ENCODE peak calls at places on chromosome X, in five cellular contexts. D is IMR-90; N is CD4-positive, alpha-beta T cell; K is astrocyte; M is neuronal stem cell. B is an unnamed sample. For H3K9me3, the result is how much of the 10 kb centered on the place peaks cover.

GRCh38 chrX:117376460-117376859 is 740.1 kb downstream of the KLHL13 start:
- DNase-seq in N (no peak), K (no peak), D (no peak), M (no peak), B (no peak)

GRCh38 chrX:78333521-78333920 is 6.1 kb upstream of the CYSLTR1 start:
- DNase-seq in K (no peak), M (no peak), D (no peak), N (no peak), B (no peak)

GRCh38 chrX:26411045-26411444 is 195.1 kb downstream of the MAGEB5 start:
- DNase-seq in M (no peak), D (no peak), N (no peak), K (no peak), B (no peak)

GRCh38 chrX:72308566-72309296 is 3.0 kb upstream of the CITED1 start:
- DNase-seq in M (peak), D (peak), K (peak), N (no peak), B (peak)

GRCh38 chrX:32673193-32673592 is 538.2 kb downstream of the DMD start:
- DNase-seq in K (no peak), M (no peak), D (peak), N (no peak), B (peak)

GRCh38 chrX:41122664-41123257 is 37.5 kb downstream of the USP9X start:
- DNase-seq in N (no peak), D (no peak), K (no peak), M (no peak), B (no peak)

GRCh38 chrX:65463550-65463949 is 71.0 kb downstream of the LAS1L start:
- DNase-seq in M (peak), K (peak), N (no peak), D (peak), B (peak)

GRCh38 chrX:150683536-150684146 is 9.6 kb upstream of the MTMR1 start:
- DNase-seq in D (peak), M (no peak), N (no peak), K (no peak), B (peak)

GRCh38 chrX:53813663-53814440 is 127.3 kb upstream of the HUWE1 start:
- DNase-seq in M (no peak), N (no peak), K (no peak), D (no peak), B (no peak)

GRCh38 chrX:135985974-135986312 is 708 bp downstream of the SLC9A6 start:
- DNase-seq in D (no peak), K (no peak), N (no peak), M (no peak), B (peak)

GRCh38 chrX:1582686-1583437 is 8.5 kb upstream of the AKAP17A start:
- DNase-seq in D (no peak), K (peak), N (peak), M (no peak), B (no peak)

GRCh38 chrX:50430917-50431316 is 39.7 kb downstream of the DGKK start:
- DNase-seq in D (no peak), K (no peak), M (no peak), N (no peak), B (no peak)

GRCh38 chrX:94204524-94204923 is 530.5 kb downstream of the FAM133A start:
- DNase-seq in K (no peak), N (no peak), D (no peak), M (no peak), B (peak)

GRCh38 chrX:126994011-126994410 is 174.5 kb downstream of the PRR32 start:
- DNase-seq in D (no peak), M (no peak), K (no peak), N (no peak), B (no peak)

GRCh38 chrX:150240643-150240970 is 122.5 kb upstream of the MAMLD1 start:
- DNase-seq in N (no peak), D (no peak), M (no peak), K (no peak), B (no peak)

GRCh38 chrX:48540015-48540350 is 469 bp downstream of the TBC1D25 start:
- DNase-seq in N (peak), D (peak), K (no peak), M (peak), B (no peak)

GRCh38 chrX:10597871-10598270 is 22.5 kb downstream of the MID1 start:
- DNase-seq in D (peak), K (no peak), M (no peak), N (no peak), B (peak)

GRCh38 chrX:48498374-48498809 is 10.4 kb upstream of the PORCN start:
- DNase-seq in D (peak), M (no peak), K (peak), N (no peak), B (no peak)

GRCh38 chrX:1466971-1467561 is 14.4 kb upstream of the ASMTL start:
- DNase-seq in N (no peak), D (no peak), K (no peak), M (no peak), B (no peak)

GRCh38 chrX:95539041-95539440 is 1145.6 kb upstream of the DIAPH2 start:
- DNase-seq in K (no peak), N (no peak), D (no peak), M (peak), B (peak)

GRCh38 chrX:29231800-29232199 is 644.6 kb downstream of the IL1RAPL1 start:
- DNase-seq in D (peak), K (no peak), N (no peak), M (no peak), B (peak)

GRCh38 chrX:15349046-15349445 is 13.7 kb upstream of the PIGA start:
- DNase-seq in N (no peak), K (peak), D (peak), M (peak), B (peak)

GRCh38 chrX:103666202-103667107 is 20.0 kb downstream of the MORF4L2 start:
- DNase-seq in N (no peak), K (no peak), D (peak), M (no peak), B (no peak)

GRCh38 chrX:85592980-85593379 is 213.5 kb upstream of the POF1B start:
- DNase-seq in M (no peak), D (no peak), N (no peak), K (no peak), B (no peak)

GRCh38 chrX:49970699-49971098 is 48.3 kb downstream of the CLCN5 start:
- DNase-seq in D (no peak), K (no peak), M (no peak), N (no peak), B (no peak)

GRCh38 chrX:136659174-136659573 is 11.2 kb downstream of the CD40LG start:
- DNase-seq in K (no peak), N (no peak), M (no peak), D (no peak), B (no peak)

GRCh38 chrX:54921427-54922021 is 900 bp downstream of the TRO start:
- DNase-seq in K (peak), N (peak), M (peak), D (peak), B (no peak)

GRCh38 chrX:152641996-152642395 is 4.3 kb downstream of the GABRQ start:
- DNase-seq in D (peak), K (no peak), N (no peak), M (peak), B (peak)

GRCh38 chrX:102767287-102767686 is 46.7 kb downstream of the GPRASP3 start:
- DNase-seq in D (no peak), M (no peak), N (no peak), K (no peak), B (no peak)

GRCh38 chrX:13764284-13764683 is 29.7 kb downstream of the OFD1 start:
- DNase-seq in D (no peak), N (no peak), M (no peak), K (no peak), B (peak)

GRCh38 chrX:9758239-9758638 is 7.4 kb downstream of the GPR143 start:
- DNase-seq in D (no peak), M (no peak), K (no peak), N (no peak), B (no peak)

GRCh38 chrX:154918060-154918483 is 31.9 kb downstream of the F8A1 start:
- DNase-seq in K (peak), N (peak), D (peak), M (peak), B (peak)

GRCh38 chrX:153580700-153581386 is 18.1 kb downstream of the CCNQ start:
- DNase-seq in K (no peak), D (no peak), N (no peak), M (no peak), B (no peak)

GRCh38 chrX:41655101-41655500 is 33.7 kb upstream of the GPR34 start:
- DNase-seq in N (no peak), D (no peak), M (no peak), K (no peak), B (no peak)

GRCh38 chrX:15973941-15974340 is 119.3 kb upstream of the AP1S2 start:
- DNase-seq in N (no peak), D (no peak), K (no peak), M (no peak), B (no peak)

DNA sequence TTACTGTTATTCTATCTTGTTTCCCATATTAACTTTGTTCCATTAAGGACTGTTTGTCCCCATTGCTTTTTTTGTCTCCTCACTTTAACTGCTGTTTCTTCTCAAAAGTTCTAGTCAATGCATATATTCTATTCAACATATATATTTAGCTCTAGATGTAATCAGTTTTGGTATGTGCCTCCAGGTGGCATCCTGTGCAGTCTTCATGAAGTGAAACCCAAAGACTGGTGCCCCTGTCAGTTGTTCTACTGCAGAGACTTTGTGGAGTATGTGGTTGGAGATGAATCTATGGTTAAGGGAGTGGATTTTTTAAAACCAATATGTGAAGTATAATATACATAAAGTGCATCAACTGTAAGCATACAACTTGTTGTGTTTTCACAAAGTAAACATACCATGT is 57.0 kb downstream of the VAMP7 start:
- DNase-seq in N (no peak), M (no peak), K (no peak), D (no peak), B (no peak)
- H3K9me3 ChIP-seq in N (under half), M (under half), K (under half), D (under half), B (under half)

GRCh38 chrX:21657318-21658151 is 595 bp downstream of the KLHL34 start:
- DNase-seq in N (no peak), D (no peak), K (no peak), M (no peak), B (no peak)

GRCh38 chrX:21659320-21659719 is 1.2 kb upstream of the KLHL34 start:
- DNase-seq in D (no peak), N (no peak), K (no peak), M (no peak), B (no peak)

GRCh38 chrX:21658746-21659145 is 616 bp upstream of the KLHL34 start:
- DNase-seq in M (no peak), K (no peak), D (no peak), N (no peak), B (no peak)

GRCh38 chrX:21656587-21657317 is 1.4 kb downstream of the KLHL34 start:
- DNase-seq in M (no peak), D (no peak), N (no peak), K (no peak), B (no peak)

DNA sequence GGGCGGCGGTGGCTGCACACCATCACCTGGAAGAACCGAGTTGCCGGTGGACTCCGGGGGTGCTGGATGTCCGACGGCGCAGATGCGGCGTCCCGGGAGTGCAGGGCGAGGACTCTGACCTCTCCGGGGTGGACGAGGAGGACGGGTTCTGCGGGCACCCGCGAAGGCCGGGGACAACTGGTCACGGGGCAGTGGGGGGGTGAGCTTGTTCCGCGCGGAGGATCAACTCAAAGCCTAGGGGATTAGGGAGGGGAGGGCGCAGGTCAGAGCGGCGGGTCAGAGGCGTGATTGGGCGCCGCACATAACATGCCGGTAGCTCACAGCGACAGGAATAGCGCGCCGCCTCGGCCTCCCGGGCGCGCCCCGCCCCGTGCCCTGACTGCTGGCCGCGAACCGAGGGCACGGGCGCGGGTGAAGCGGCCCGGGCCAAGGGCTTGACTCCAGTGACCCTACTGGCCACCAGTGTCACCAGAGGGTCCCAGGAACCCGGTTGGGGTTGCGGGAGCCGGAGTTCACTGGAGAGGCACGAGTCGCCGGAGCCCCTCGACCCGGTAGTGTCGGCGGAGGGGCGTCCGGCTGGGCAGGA is at the start of gene KLHL34:
- DNase-seq in K (no peak), D (no peak), N (no peak), M (no peak), B (no peak)
- H3K9me3 ChIP-seq in K (under half), D (under half), N (under half), M (under half), B (under half)

DNA sequence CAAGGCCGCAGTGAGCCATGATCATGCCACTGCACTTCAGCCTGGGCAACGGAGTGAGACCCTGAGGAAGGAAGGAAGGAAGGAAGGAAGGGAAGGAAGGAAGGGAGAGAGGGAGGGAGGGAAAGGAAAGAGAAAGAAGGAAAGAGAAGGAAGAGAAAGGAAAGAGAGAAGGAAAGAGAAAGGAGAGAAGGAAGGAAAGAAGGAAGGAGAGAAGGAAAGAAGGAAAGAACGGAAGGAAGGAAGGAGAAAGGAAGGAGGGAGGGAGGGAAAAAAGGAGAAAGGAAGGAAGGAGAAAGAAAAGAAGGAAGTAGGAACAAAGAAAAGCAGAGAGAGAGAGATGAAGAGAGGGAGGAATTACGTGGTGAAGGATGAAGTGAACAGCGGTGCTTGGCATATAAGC is 30.4 kb downstream of the PRPS1 start:
- DNase-seq in M (no peak), D (no peak), K (no peak), N (no peak), B (no peak)
- H3K9me3 ChIP-seq in M (under half), D (under half), K (under half), N (under half), B (under half)

GRCh38 chrX:56284269-56284668 is 52.1 kb downstream of the KLF8 start:
- DNase-seq in D (no peak), M (no peak), K (no peak), N (no peak), B (no peak)

GRCh38 chrX:56289449-56289848 is 57.3 kb downstream of the KLF8 start:
- DNase-seq in M (no peak), N (no peak), D (no peak), K (no peak), B (no peak)

GRCh38 chrX:56288607-56289006 is 56.5 kb downstream of the KLF8 start:
- DNase-seq in M (no peak), K (no peak), N (no peak), D (no peak), B (no peak)
- H3K9me3 ChIP-seq in M (under half), K (under half), N (under half), D (under half), B (under half)

DNA sequence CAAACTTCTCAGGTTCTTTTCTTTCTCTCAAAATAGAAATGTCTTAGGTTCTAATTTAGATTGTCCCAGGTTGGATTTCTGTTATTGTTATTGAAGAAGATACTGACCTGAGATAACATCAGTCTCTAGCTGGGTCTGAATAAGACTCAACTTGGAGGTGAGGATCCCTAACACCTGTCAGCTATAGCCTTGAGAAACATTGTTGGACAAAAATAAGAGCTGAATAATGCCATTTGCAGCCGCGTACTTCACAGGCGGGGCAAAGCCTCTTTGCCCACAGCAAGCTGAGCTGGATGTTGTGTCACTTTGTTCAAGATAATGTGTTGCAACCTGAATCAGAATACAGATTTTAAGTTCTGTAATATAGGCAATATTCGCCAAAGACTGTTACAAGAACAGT is 35.6 kb downstream of the VCX3B start:
- DNase-seq in N (no peak), M (no peak), K (no peak), D (no peak), B (no peak)
- H3K9me3 ChIP-seq in N (under half), M (under half), K (under half), D (under half), B (under half)

GRCh38 chrX:145823132-145823531 is 5.5 kb downstream of the SLITRK2 start:
- DNase-seq in K (no peak), D (no peak), N (no peak), M (no peak), B (no peak)
- H3K9me3 ChIP-seq in K (under half), D (under half), N (under half), M (under half), B (under half)

DNA sequence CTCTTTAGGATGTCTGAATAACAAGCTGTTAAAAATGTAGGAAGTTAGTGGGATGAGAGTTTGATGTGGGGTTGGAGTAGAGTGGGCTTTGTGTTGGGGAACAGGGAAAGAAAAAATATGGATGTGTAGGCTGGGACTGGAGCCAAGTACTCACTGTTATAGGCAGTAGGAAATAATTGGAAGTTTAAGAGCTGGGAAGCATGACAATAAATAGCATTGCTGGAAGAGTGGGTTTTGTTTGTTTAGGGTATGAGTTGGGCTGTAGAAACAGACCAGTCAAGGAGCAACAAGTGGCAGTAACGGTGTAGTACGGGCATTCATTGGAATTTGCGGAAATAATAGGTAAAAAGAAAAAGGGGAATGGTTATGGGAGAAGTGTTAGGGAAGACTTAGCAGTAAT is 81.6 kb downstream of the KDM6A start:
- DNase-seq in N (no peak), M (no peak), D (no peak), K (no peak), B (peak)
- H3K9me3 ChIP-seq in N (under half), M (under half), D (under half), K (under half), B (under half)

GRCh38 chrX:332496-332860 is 13.9 kb upstream of the GTPBP6 start:
- DNase-seq in M (no peak), D (no peak), N (no peak), K (no peak), B (no peak)

GRCh38 chrX:331772-332495 is 13.3 kb upstream of the GTPBP6 start:
- DNase-seq in N (no peak), K (no peak), M (no peak), D (no peak), B (no peak)

GRCh38 chrX:331145-331771 is 12.7 kb upstream of the GTPBP6 start:
- DNase-seq in N (no peak), M (no peak), K (no peak), D (peak), B (no peak)

GRCh38 chrX:329291-329910 is 10.8 kb upstream of the GTPBP6 start:
- DNase-seq in M (no peak), D (no peak), K (no peak), N (no peak), B (no peak)

GRCh38 chrX:330726-331144 is 12.1 kb upstream of the GTPBP6 start:
- DNase-seq in K (no peak), D (no peak), N (no peak), M (no peak), B (no peak)
- H3K9me3 ChIP-seq in K (under half), D (under half), N (under half), M (under half), B (under half)

GRCh38 chrX:81615979-81616378 is 414.1 kb downstream of the SH3BGRL start:
- DNase-seq in M (no peak), D (no peak), N (no peak), K (no peak), B (no peak)
- H3K9me3 ChIP-seq in M (under half), D (under half), N (under half), K (under half), B (under half)

DNA sequence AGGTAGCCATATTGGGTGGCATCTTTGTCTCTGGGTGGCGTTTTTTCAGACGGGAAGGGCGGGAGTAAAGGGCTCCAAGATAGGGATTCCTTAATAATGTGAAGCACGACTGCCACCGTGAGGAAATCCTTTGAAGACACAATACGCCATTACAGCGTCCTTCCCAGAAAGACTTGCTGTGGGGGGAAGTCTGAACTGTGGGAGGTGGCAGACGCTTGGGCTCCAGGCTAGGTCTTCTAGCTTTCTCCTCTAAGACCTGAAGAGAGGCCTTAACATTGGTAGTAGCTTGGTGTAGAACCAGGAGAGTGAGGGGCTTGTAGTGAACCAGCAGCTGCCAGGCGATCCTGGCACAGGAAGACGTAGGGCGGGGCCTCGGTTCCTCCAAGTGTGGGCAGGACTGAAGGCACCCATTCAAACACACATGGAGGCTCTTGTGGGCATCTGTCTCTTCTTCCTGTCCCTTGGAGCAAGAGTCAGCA is 197.3 kb downstream of the OR13H1 start:
- DNase-seq in D (peak), K (peak), M (no peak), N (peak), B (no peak)
- H3K9me3 ChIP-seq in D (under half), K (under half), M (under half), N (under half), B (under half)

B was measured in HAP-1.